ENCODE peak calls at places on chromosome 6, in five cellular contexts. L, I, P, R and M are unnamed samples.

GRCh38 chr6:118680452-118681095 is 29.2 kb upstream of the CEP85L start:
- DNase-seq in L (no peak), I (no peak), P (no peak), R (no peak), M (no peak)

GRCh38 chr6:111185954-111186353 is 98.7 kb downstream of the SLC16A10 start:
- DNase-seq in L (no peak), I (no peak), P (no peak), R (no peak), M (no peak)

GRCh38 chr6:36678488-36679042 is at the start of gene CDKN1A:
- DNase-seq in L (peak; percentile 84), I (no peak), P (peak; percentile 87), R (peak; percentile 48), M (peak; percentile 80)

GRCh38 chr6:33023536-33023935 is 14.1 kb upstream of the HLA-DOA start:
- DNase-seq in L (no peak), I (no peak), P (no peak), R (no peak), M (no peak)

GRCh38 chr6:97198181-97198580 is 84.8 kb downstream of the MMS22L start:
- DNase-seq in L (no peak), I (no peak), P (no peak), R (no peak), M (no peak)

GRCh38 chr6:168450921-168451320 is 9.9 kb downstream of the SMOC2 start:
- DNase-seq in L (no peak), I (no peak), P (no peak), R (no peak), M (no peak)

GRCh38 chr6:154245542-154245941 is 111.1 kb downstream of the IPCEF1 start:
- DNase-seq in L (no peak), I (no peak), P (no peak), R (no peak), M (no peak)

GRCh38 chr6:81265106-81265505 is 487.4 kb downstream of the TENT5A start:
- DNase-seq in L (no peak), I (no peak), P (peak; percentile 7), R (no peak), M (no peak)

GRCh38 chr6:111129003-111129402 is 41.7 kb downstream of the SLC16A10 start:
- DNase-seq in L (no peak), I (no peak), P (peak; percentile 24), R (no peak), M (no peak)

GRCh38 chr6:63899550-63899949 is 263.9 kb downstream of the PHF3 start:
- DNase-seq in L (no peak), I (no peak), P (no peak), R (no peak), M (no peak)

GRCh38 chr6:137878070-137878809 is 11.2 kb downstream of the TNFAIP3 start:
- DNase-seq in L (no peak), I (no peak), P (no peak), R (no peak), M (no peak)

GRCh38 chr6:56832225-56832624 is 122.7 kb upstream of the BEND6 start:
- DNase-seq in L (no peak), I (no peak), P (no peak), R (no peak), M (no peak)

GRCh38 chr6:66772785-66773184 is 1065.8 kb upstream of the EYS start:
- DNase-seq in L (no peak), I (no peak), P (no peak), R (no peak), M (no peak)

GRCh38 chr6:83097204-83097603 is 29.7 kb downstream of the DOP1A start:
- DNase-seq in L (no peak), I (no peak), P (no peak), R (no peak), M (no peak)

GRCh38 chr6:152423216-152424103 is 213.7 kb downstream of the SYNE1 start:
- DNase-seq in L (no peak), I (no peak), P (no peak), R (no peak), M (no peak)

GRCh38 chr6:122696079-122696478 is 83.4 kb upstream of the FABP7 start:
- DNase-seq in L (no peak), I (no peak), P (no peak), R (no peak), M (no peak)

GRCh38 chr6:136501514-136501913 is 48.7 kb downstream of the MAP7 start:
- DNase-seq in L (no peak), I (no peak), P (no peak), R (no peak), M (no peak)

GRCh38 chr6:115001726-115002436 is 659.1 kb upstream of the HS3ST5 start:
- DNase-seq in L (no peak), I (no peak), P (peak; percentile 5), R (no peak), M (no peak)

DNA sequence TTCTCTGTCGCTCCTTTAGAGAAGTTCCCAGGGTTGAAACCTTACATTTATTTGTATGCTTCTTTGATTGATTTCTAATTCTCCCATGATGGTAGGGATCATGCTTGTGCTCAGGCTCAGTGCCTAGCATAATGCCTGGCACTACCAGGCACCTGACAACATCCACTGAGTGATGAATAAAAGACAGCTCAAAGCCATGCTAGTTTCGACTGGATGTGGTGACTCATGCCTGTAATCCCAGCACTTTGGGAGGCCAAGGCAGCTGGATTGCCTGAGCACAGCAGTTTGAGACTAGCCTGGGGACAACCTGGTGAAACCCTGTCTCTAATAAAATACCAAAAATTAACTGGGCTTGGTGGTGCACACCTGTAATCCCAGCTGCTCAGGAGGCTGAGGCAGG is 11.6 kb upstream of the CD164 start:
- DNase-seq in L (no peak), I (no peak), P (no peak), R (no peak), M (no peak)
- TF ChIP-seq SUZ12 in L (no peak), I (no peak), P (no peak), R (no peak), M (no peak)

DNA sequence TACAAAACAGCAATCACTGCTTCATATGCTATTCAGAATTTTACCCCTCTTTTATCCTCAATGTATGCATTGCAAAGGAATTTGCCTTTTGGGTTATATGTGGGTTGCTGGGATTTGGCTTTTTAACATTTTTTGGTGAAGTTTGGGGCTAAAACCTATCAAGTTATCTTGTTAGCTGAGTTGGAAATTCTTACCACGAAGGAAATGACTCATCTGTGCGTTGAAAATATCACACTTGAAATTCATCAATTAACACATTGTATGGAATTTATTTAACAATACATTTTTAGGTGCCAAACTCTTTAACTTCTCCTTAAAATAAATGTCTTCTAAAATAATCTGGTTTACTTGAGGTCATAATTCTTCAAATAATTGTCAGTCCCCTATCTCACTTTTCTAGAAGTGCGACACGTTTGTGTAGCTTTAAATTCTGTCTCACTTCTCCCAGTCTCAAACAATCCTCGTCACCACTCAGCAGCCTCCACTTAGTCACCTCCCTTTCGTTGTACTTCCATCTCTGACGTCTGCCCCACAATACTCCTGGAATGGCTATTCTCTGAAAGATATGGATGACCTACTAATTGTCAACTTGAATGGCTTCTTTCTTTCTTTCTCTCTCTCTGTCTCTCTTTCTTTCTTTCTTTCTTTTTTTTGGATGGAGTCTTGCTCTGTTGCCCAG is 88.5 kb downstream of the PHACTR1 start:
- DNase-seq in L (no peak), I (no peak), P (no peak), R (no peak), M (no peak)
- TF ChIP-seq SUZ12 in L (no peak), I (no peak), P (no peak), R (no peak), M (no peak)

DNA sequence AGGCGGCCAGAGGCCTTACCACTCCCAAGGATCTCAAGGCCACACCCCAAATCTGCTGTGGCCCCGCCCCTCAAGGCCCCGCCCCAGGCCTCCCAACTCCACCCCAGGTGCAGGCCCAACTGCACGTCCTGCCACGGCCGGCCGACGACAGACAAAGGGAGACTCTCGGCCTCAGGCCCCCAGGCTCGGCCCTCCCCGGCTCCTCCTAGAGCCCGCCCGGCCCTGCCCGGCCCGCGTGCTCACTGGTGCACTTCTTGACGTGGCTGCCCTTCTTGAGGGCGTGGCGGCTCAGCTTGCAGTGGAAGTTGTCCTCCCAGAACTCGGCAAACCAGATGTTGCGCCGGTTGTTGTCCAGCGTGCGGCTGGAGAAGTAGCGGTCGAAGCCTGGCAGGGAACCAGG is 89.6 kb downstream of the GRM4 start:
- DNase-seq in L (peak; percentile 91), I (no peak), P (no peak), R (no peak), M (peak; percentile 42)
- TF ChIP-seq SUZ12 in L (no peak), I (no peak), P (no peak), R (no peak), M (no peak)

DNA sequence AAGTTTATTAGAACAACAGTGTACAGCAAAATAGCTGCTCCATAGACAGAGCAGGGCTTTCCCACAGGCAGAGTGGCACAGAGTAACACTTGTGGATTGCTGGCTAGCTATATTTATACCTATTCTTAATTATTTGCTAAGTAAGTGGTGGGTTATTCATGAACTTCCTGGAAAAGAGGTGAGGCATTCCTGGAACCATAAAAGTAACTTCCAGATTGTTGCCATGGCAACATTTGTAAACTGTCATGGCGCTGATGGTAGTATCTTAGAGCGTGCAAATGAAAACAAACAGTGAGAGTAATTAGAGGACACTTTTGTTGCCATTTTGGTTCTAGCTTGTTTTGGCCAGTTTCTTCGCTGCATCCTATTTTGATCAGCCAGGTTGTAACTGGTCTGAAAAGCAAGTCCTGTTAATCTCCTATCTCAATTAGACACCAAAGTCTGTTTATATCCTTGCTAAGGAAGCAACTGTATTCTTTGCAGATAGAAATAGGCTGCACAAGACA is 23.9 kb downstream of the DEFB114 start:
- DNase-seq in L (no peak), I (no peak), P (no peak), R (no peak), M (no peak)
- TF ChIP-seq SUZ12 in L (no peak), I (no peak), P (no peak), R (no peak), M (no peak)

DNA sequence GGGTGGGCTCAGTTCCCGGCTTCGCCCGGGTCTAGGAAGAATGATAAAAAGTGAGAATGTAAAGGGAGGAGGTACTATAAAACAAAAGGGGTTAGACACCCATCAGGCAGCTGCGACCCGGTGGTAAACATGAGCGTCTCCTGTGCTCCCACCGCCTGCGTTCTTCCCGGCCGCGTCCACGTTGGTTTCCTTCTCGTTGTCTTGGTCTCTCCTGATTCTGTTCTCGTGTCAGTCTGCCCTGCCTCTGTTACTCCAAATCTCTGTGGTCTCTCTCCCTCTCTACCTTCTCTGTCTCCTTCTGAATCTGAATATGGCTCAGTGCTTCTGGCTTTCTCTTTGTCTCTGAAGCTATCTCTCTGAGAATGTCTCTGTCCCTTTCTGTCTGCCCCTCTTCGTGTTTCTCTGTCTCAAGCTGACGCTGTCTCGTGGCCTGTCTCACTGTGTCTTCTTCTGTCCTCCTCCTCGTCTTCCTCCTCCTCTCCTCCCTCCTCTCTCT is 41.6 kb upstream of the FOXP4 start:
- DNase-seq in L (no peak), I (no peak), P (no peak), R (no peak), M (no peak)
- TF ChIP-seq SUZ12 in L (peak; percentile 29), I (no peak), P (no peak), R (no peak), M (no peak)

GRCh38 chr6:52726741-52727535 is 36.3 kb downstream of the GSTA2 start:
- DNase-seq in L (no peak), I (no peak), P (no peak), R (no peak), M (no peak)
- TF ChIP-seq SUZ12 in L (no peak), I (no peak), P (no peak), R (no peak), M (no peak)

DNA sequence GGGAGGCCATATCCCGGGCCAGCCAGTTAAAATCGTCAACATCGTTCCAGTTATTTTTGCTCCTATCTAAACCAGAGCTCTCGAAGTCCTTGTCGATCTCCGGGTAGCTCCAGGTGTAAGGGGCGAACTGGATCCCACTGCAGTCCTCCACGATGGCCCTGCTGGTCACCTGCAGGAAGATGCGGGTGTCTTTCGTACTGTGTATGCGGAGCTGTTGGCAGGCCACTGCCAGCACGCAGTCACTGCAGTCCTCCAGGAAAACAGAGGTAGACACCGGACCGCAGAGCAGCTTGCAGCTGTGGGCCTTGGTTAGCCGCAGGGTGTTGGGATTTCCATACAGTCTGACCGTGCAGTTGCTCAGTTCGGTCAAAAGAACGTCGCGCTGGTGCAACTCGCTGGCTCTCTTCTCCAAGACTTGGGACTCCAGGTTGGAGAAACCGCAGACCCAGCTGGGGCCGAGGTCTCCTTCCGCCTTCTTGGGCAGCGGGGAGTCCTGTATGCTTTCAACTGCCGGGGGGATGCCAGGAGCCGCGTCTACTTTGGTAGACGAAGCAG is 743 bp downstream of the TBCC start:
- DNase-seq in L (peak; percentile 56), I (no peak), P (peak; percentile 27), R (no peak), M (peak; percentile 27)
- TF ChIP-seq SUZ12 in L (no peak), I (no peak), P (no peak), R (no peak), M (no peak)